ENCODE peak calls at places on chromosomes 11 and 22, in seven cellular contexts. One of them, this sample, is unnamed.

GRCh38 chr22:17043521-17043920 is 35.5 kb upstream of the GAB4 start:
- DNase-seq in body of pancreas: no peak
- DNase-seq in Calu3: no peak
- DNase-seq in lower lobe of right lung: no peak
- DNase-seq in hepatic stellate cell: no peak
- DNase-seq in prostate gland: no peak
- DNase-seq in activated T-helper 1 cell treated with anti-CD3 and anti-CD28 coated beads, Interleukin-12 subunit alpha, Interleukin-12 subunit beta, Interleukin-2, Interleukin-4 antibody, amounts not matched to agents 30 ng/mL and 10 ng/mL and 1 ng/mL, durations not matched to agents 14 hours and 24 hours and 36 hours: no peak
- DNase-seq in this sample: no peak

GRCh38 chr11:74480683-74481417 is 12.7 kb downstream of the LIPT2 start:
- DNase-seq in body of pancreas: no peak
- DNase-seq in Calu3: no peak
- DNase-seq in lower lobe of right lung: no peak
- DNase-seq in hepatic stellate cell: no peak
- DNase-seq in prostate gland: no peak
- DNase-seq in activated T-helper 1 cell treated with anti-CD3 and anti-CD28 coated beads, Interleukin-12 subunit alpha, Interleukin-12 subunit beta, Interleukin-2, Interleukin-4 antibody, amounts not matched to agents 30 ng/mL and 10 ng/mL and 1 ng/mL, durations not matched to agents 14 hours and 24 hours and 36 hours: no peak
- DNase-seq in this sample: no peak

GRCh38 chr11:98260983-98261382 is 759.8 kb upstream of the CNTN5 start:
- DNase-seq in body of pancreas: no peak
- DNase-seq in Calu3: no peak
- DNase-seq in lower lobe of right lung: no peak
- DNase-seq in hepatic stellate cell: no peak
- DNase-seq in prostate gland: no peak
- DNase-seq in activated T-helper 1 cell treated with anti-CD3 and anti-CD28 coated beads, Interleukin-12 subunit alpha, Interleukin-12 subunit beta, Interleukin-2, Interleukin-4 antibody, amounts not matched to agents 30 ng/mL and 10 ng/mL and 1 ng/mL, durations not matched to agents 14 hours and 24 hours and 36 hours: no peak
- DNase-seq in this sample: no peak

GRCh38 chr11:3191586-3192324 is 26.6 kb upstream of the OSBPL5 start:
- DNase-seq in body of pancreas: no peak
- DNase-seq in Calu3: no peak
- DNase-seq in lower lobe of right lung: no peak
- DNase-seq in hepatic stellate cell: no peak
- DNase-seq in prostate gland: no peak
- DNase-seq in activated T-helper 1 cell treated with anti-CD3 and anti-CD28 coated beads, Interleukin-12 subunit alpha, Interleukin-12 subunit beta, Interleukin-2, Interleukin-4 antibody, amounts not matched to agents 30 ng/mL and 10 ng/mL and 1 ng/mL, durations not matched to agents 14 hours and 24 hours and 36 hours: no peak
- DNase-seq in this sample: no peak

GRCh38 chr22:41782316-41782715 is 18.2 kb upstream of the CCDC134 start:
- DNase-seq in body of pancreas: no peak
- DNase-seq in Calu3: no peak
- DNase-seq in lower lobe of right lung: no peak
- DNase-seq in hepatic stellate cell: no peak
- DNase-seq in prostate gland: no peak
- DNase-seq in activated T-helper 1 cell treated with anti-CD3 and anti-CD28 coated beads, Interleukin-12 subunit alpha, Interleukin-12 subunit beta, Interleukin-2, Interleukin-4 antibody, amounts not matched to agents 30 ng/mL and 10 ng/mL and 1 ng/mL, durations not matched to agents 14 hours and 24 hours and 36 hours: peak
- DNase-seq in this sample: no peak

GRCh38 chr11:131928992-131929391 is 558.6 kb downstream of the NTM start:
- DNase-seq in body of pancreas: no peak
- DNase-seq in Calu3: no peak
- DNase-seq in lower lobe of right lung: peak
- DNase-seq in hepatic stellate cell: no peak
- DNase-seq in prostate gland: no peak
- DNase-seq in activated T-helper 1 cell treated with anti-CD3 and anti-CD28 coated beads, Interleukin-12 subunit alpha, Interleukin-12 subunit beta, Interleukin-2, Interleukin-4 antibody, amounts not matched to agents 30 ng/mL and 10 ng/mL and 1 ng/mL, durations not matched to agents 14 hours and 24 hours and 36 hours: no peak
- DNase-seq in this sample: no peak

GRCh38 chr22:22171357-22172218 is 73.0 kb upstream of the VPREB1 start:
- DNase-seq in body of pancreas: no peak
- DNase-seq in Calu3: peak
- DNase-seq in lower lobe of right lung: no peak
- DNase-seq in hepatic stellate cell: no peak
- DNase-seq in prostate gland: no peak
- DNase-seq in activated T-helper 1 cell treated with anti-CD3 and anti-CD28 coated beads, Interleukin-12 subunit alpha, Interleukin-12 subunit beta, Interleukin-2, Interleukin-4 antibody, amounts not matched to agents 30 ng/mL and 10 ng/mL and 1 ng/mL, durations not matched to agents 14 hours and 24 hours and 36 hours: no peak
- DNase-seq in this sample: no peak

GRCh38 chr11:58650496-58650895 is 28.0 kb downstream of the CNTF start:
- DNase-seq in body of pancreas: no peak
- DNase-seq in Calu3: no peak
- DNase-seq in lower lobe of right lung: no peak
- DNase-seq in hepatic stellate cell: no peak
- DNase-seq in prostate gland: no peak
- DNase-seq in activated T-helper 1 cell treated with anti-CD3 and anti-CD28 coated beads, Interleukin-12 subunit alpha, Interleukin-12 subunit beta, Interleukin-2, Interleukin-4 antibody, amounts not matched to agents 30 ng/mL and 10 ng/mL and 1 ng/mL, durations not matched to agents 14 hours and 24 hours and 36 hours: no peak
- DNase-seq in this sample: no peak

GRCh38 chr11:94754819-94755218 is 13.3 kb upstream of the AMOTL1 start:
- DNase-seq in body of pancreas: no peak
- DNase-seq in Calu3: no peak
- DNase-seq in lower lobe of right lung: no peak
- DNase-seq in hepatic stellate cell: no peak
- DNase-seq in prostate gland: no peak
- DNase-seq in activated T-helper 1 cell treated with anti-CD3 and anti-CD28 coated beads, Interleukin-12 subunit alpha, Interleukin-12 subunit beta, Interleukin-2, Interleukin-4 antibody, amounts not matched to agents 30 ng/mL and 10 ng/mL and 1 ng/mL, durations not matched to agents 14 hours and 24 hours and 36 hours: no peak
- DNase-seq in this sample: no peak

GRCh38 chr22:24585461-24585860 is 7.4 kb downstream of the LRRC75B start:
- DNase-seq in body of pancreas: no peak
- DNase-seq in Calu3: no peak
- DNase-seq in lower lobe of right lung: no peak
- DNase-seq in hepatic stellate cell: no peak
- DNase-seq in prostate gland: no peak
- DNase-seq in activated T-helper 1 cell treated with anti-CD3 and anti-CD28 coated beads, Interleukin-12 subunit alpha, Interleukin-12 subunit beta, Interleukin-2, Interleukin-4 antibody, amounts not matched to agents 30 ng/mL and 10 ng/mL and 1 ng/mL, durations not matched to agents 14 hours and 24 hours and 36 hours: no peak
- DNase-seq in this sample: no peak

GRCh38 chr22:23750744-23751440 is at the start of gene ZNF70:
- DNase-seq in body of pancreas: peak
- DNase-seq in Calu3: peak
- DNase-seq in lower lobe of right lung: peak
- DNase-seq in hepatic stellate cell: peak
- DNase-seq in prostate gland: peak
- DNase-seq in activated T-helper 1 cell treated with anti-CD3 and anti-CD28 coated beads, Interleukin-12 subunit alpha, Interleukin-12 subunit beta, Interleukin-2, Interleukin-4 antibody, amounts not matched to agents 30 ng/mL and 10 ng/mL and 1 ng/mL, durations not matched to agents 14 hours and 24 hours and 36 hours: peak
- DNase-seq in this sample: peak

GRCh38 chr22:22997988-22998387 is 72.3 kb upstream of the GNAZ start:
- DNase-seq in body of pancreas: no peak
- DNase-seq in Calu3: no peak
- DNase-seq in lower lobe of right lung: no peak
- DNase-seq in hepatic stellate cell: no peak
- DNase-seq in prostate gland: no peak
- DNase-seq in activated T-helper 1 cell treated with anti-CD3 and anti-CD28 coated beads, Interleukin-12 subunit alpha, Interleukin-12 subunit beta, Interleukin-2, Interleukin-4 antibody, amounts not matched to agents 30 ng/mL and 10 ng/mL and 1 ng/mL, durations not matched to agents 14 hours and 24 hours and 36 hours: no peak
- DNase-seq in this sample: no peak

GRCh38 chr22:29037340-29037932 is 24.2 kb downstream of the C22orf31 start:
- DNase-seq in body of pancreas: no peak
- DNase-seq in Calu3: no peak
- DNase-seq in lower lobe of right lung: no peak
- DNase-seq in hepatic stellate cell: no peak
- DNase-seq in prostate gland: no peak
- DNase-seq in activated T-helper 1 cell treated with anti-CD3 and anti-CD28 coated beads, Interleukin-12 subunit alpha, Interleukin-12 subunit beta, Interleukin-2, Interleukin-4 antibody, amounts not matched to agents 30 ng/mL and 10 ng/mL and 1 ng/mL, durations not matched to agents 14 hours and 24 hours and 36 hours: no peak
- DNase-seq in this sample: no peak

GRCh38 chr22:26669060-26669481 is 11.7 kb downstream of the MIAT start:
- DNase-seq in body of pancreas: peak
- DNase-seq in Calu3: peak
- DNase-seq in lower lobe of right lung: no peak
- DNase-seq in hepatic stellate cell: peak
- DNase-seq in prostate gland: no peak
- DNase-seq in activated T-helper 1 cell treated with anti-CD3 and anti-CD28 coated beads, Interleukin-12 subunit alpha, Interleukin-12 subunit beta, Interleukin-2, Interleukin-4 antibody, amounts not matched to agents 30 ng/mL and 10 ng/mL and 1 ng/mL, durations not matched to agents 14 hours and 24 hours and 36 hours: no peak
- DNase-seq in this sample: no peak